ENCODE peak calls at places on chromosome 10, in seven cellular contexts. One of them, this sample, is unnamed.

GRCh38 chr10:86684305-86684704 is 16.0 kb downstream of the LDB3 start:
- DNase-seq in AG10803: no peak
- DNase-seq in mucosa of descending colon: no peak
- DNase-seq in epithelial cell of esophagus: no peak
- DNase-seq in AG04450: no peak
- DNase-seq in AG09309: no peak
- DNase-seq in left lung: no peak
- DNase-seq in this sample: no peak

GRCh38 chr10:43093423-43094090 is 16.7 kb downstream of the RET start:
- DNase-seq in epithelial cell of esophagus: peak
- DNase-seq in AG10803: no peak
- DNase-seq in AG09309: no peak
- DNase-seq in left lung: no peak
- DNase-seq in mucosa of descending colon: no peak
- DNase-seq in AG04450: no peak
- DNase-seq in this sample: no peak

GRCh38 chr10:17923728-17924127 is 28.0 kb upstream of the SLC39A12 start:
- DNase-seq in AG04450: peak
- DNase-seq in AG10803: peak
- DNase-seq in mucosa of descending colon: no peak
- DNase-seq in AG09309: peak
- DNase-seq in left lung: no peak
- DNase-seq in epithelial cell of esophagus: peak
- DNase-seq in this sample: peak

GRCh38 chr10:68423522-68423921 is 16.4 kb upstream of the RUFY2 start:
- DNase-seq in left lung: no peak
- DNase-seq in epithelial cell of esophagus: no peak
- DNase-seq in AG04450: no peak
- DNase-seq in AG10803: no peak
- DNase-seq in AG09309: no peak
- DNase-seq in mucosa of descending colon: no peak
- DNase-seq in this sample: no peak

GRCh38 chr10:73493781-73494180 is 2.0 kb downstream of the PPP3CB start:
- DNase-seq in epithelial cell of esophagus: peak
- DNase-seq in AG09309: no peak
- DNase-seq in AG04450: peak
- DNase-seq in AG10803: peak
- DNase-seq in mucosa of descending colon: no peak
- DNase-seq in left lung: no peak
- DNase-seq in this sample: peak

GRCh38 chr10:61733358-61733940 is 70.7 kb downstream of the CABCOCO1 start:
- DNase-seq in AG09309: no peak
- DNase-seq in AG04450: peak
- DNase-seq in AG10803: peak
- DNase-seq in left lung: no peak
- DNase-seq in mucosa of descending colon: no peak
- DNase-seq in epithelial cell of esophagus: peak
- DNase-seq in this sample: peak

GRCh38 chr10:70475661-70476060 is 2.9 kb upstream of the PALD1 start:
- DNase-seq in AG09309: no peak
- DNase-seq in left lung: no peak
- DNase-seq in mucosa of descending colon: no peak
- DNase-seq in AG10803: no peak
- DNase-seq in AG04450: no peak
- DNase-seq in epithelial cell of esophagus: peak
- DNase-seq in this sample: no peak

GRCh38 chr10:103712898-103713498 is 142.4 kb downstream of the SH3PXD2A start:
- DNase-seq in AG09309: peak
- DNase-seq in AG10803: peak
- DNase-seq in epithelial cell of esophagus: peak
- DNase-seq in mucosa of descending colon: no peak
- DNase-seq in AG04450: peak
- DNase-seq in left lung: peak
- DNase-seq in this sample: peak

GRCh38 chr10:71225291-71226058 is 13.1 kb downstream of the UNC5B start:
- DNase-seq in AG04450: no peak
- DNase-seq in AG10803: no peak
- DNase-seq in epithelial cell of esophagus: no peak
- DNase-seq in left lung: no peak
- DNase-seq in mucosa of descending colon: no peak
- DNase-seq in AG09309: no peak
- DNase-seq in this sample: no peak

GRCh38 chr10:17101910-17102266 is 27.7 kb downstream of the CUBN start:
- DNase-seq in AG09309: no peak
- DNase-seq in mucosa of descending colon: no peak
- DNase-seq in epithelial cell of esophagus: no peak
- DNase-seq in left lung: no peak
- DNase-seq in AG04450: no peak
- DNase-seq in AG10803: no peak
- DNase-seq in this sample: no peak

GRCh38 chr10:96664563-96664962 is 55.8 kb downstream of the PIK3AP1 start:
- DNase-seq in AG04450: no peak
- DNase-seq in AG10803: no peak
- DNase-seq in AG09309: no peak
- DNase-seq in left lung: no peak
- DNase-seq in mucosa of descending colon: no peak
- DNase-seq in epithelial cell of esophagus: peak
- DNase-seq in this sample: no peak

GRCh38 chr10:5999440-6000165 is 22.3 kb upstream of the IL15RA start:
- DNase-seq in left lung: no peak
- DNase-seq in epithelial cell of esophagus: no peak
- DNase-seq in AG04450: no peak
- DNase-seq in AG10803: no peak
- DNase-seq in AG09309: no peak
- DNase-seq in mucosa of descending colon: no peak
- DNase-seq in this sample: no peak

GRCh38 chr10:48896756-48897437 is 42.7 kb downstream of the LRRC18 start:
- DNase-seq in AG10803: peak
- DNase-seq in AG09309: no peak
- DNase-seq in epithelial cell of esophagus: no peak
- DNase-seq in left lung: no peak
- DNase-seq in AG04450: no peak
- DNase-seq in mucosa of descending colon: no peak
- DNase-seq in this sample: no peak

GRCh38 chr10:282294-283139 is 147.3 kb downstream of the ZMYND11 start:
- DNase-seq in epithelial cell of esophagus: peak
- DNase-seq in AG10803: peak
- DNase-seq in left lung: no peak
- DNase-seq in AG04450: peak
- DNase-seq in AG09309: no peak
- DNase-seq in mucosa of descending colon: no peak
- DNase-seq in this sample: peak

GRCh38 chr10:121772890-121773289 is 154.9 kb downstream of the ATE1 start:
- DNase-seq in AG10803: peak
- DNase-seq in AG09309: no peak
- DNase-seq in epithelial cell of esophagus: no peak
- DNase-seq in left lung: no peak
- DNase-seq in mucosa of descending colon: no peak
- DNase-seq in AG04450: peak
- DNase-seq in this sample: peak

GRCh38 chr10:26770069-26770468 is 72.6 kb downstream of the PDSS1 start:
- DNase-seq in left lung: no peak
- DNase-seq in AG10803: no peak
- DNase-seq in AG09309: no peak
- DNase-seq in mucosa of descending colon: no peak
- DNase-seq in epithelial cell of esophagus: no peak
- DNase-seq in AG04450: no peak
- DNase-seq in this sample: no peak

GRCh38 chr10:68138526-68138925 is 29.2 kb downstream of the MYPN start:
- DNase-seq in AG09309: no peak
- DNase-seq in mucosa of descending colon: no peak
- DNase-seq in left lung: no peak
- DNase-seq in AG10803: no peak
- DNase-seq in AG04450: no peak
- DNase-seq in epithelial cell of esophagus: no peak
- DNase-seq in this sample: no peak

GRCh38 chr10:4867520-4868356 is 41.7 kb downstream of the AKR1E2 start:
- DNase-seq in AG09309: no peak
- DNase-seq in mucosa of descending colon: no peak
- DNase-seq in AG04450: no peak
- DNase-seq in left lung: no peak
- DNase-seq in epithelial cell of esophagus: no peak
- DNase-seq in AG10803: no peak
- DNase-seq in this sample: no peak

GRCh38 chr10:4867109-4867519 is 41.1 kb downstream of the AKR1E2 start:
- DNase-seq in AG09309: no peak
- DNase-seq in left lung: no peak
- DNase-seq in epithelial cell of esophagus: no peak
- DNase-seq in AG04450: no peak
- DNase-seq in AG10803: no peak
- DNase-seq in mucosa of descending colon: no peak
- DNase-seq in this sample: no peak

GRCh38 chr10:4868357-4868657 is 42.3 kb downstream of the AKR1E2 start:
- DNase-seq in epithelial cell of esophagus: no peak
- DNase-seq in left lung: no peak
- DNase-seq in AG10803: no peak
- DNase-seq in AG09309: no peak
- DNase-seq in mucosa of descending colon: no peak
- DNase-seq in AG04450: no peak
- DNase-seq in this sample: no peak

GRCh38 chr10:4865945-4866661 is 40.1 kb downstream of the AKR1E2 start:
- DNase-seq in AG04450: no peak
- DNase-seq in AG10803: no peak
- DNase-seq in AG09309: no peak
- DNase-seq in left lung: no peak
- DNase-seq in epithelial cell of esophagus: no peak
- DNase-seq in mucosa of descending colon: no peak
- DNase-seq in this sample: no peak
- H3K4me3 ChIP-seq in AG04450: no peak
- H3K4me3 ChIP-seq in AG10803: no peak
- H3K4me3 ChIP-seq in AG09309: no peak
- H3K4me3 ChIP-seq in left lung: no peak
- H3K4me3 ChIP-seq in epithelial cell of esophagus: no peak
- H3K4me3 ChIP-seq in mucosa of descending colon: no peak
- H3K4me3 ChIP-seq in this sample: no peak

GRCh38 chr10:51770719-51771118 is 71.3 kb upstream of the CSTF2T start:
- DNase-seq in AG10803: peak
- DNase-seq in left lung: no peak
- DNase-seq in epithelial cell of esophagus: peak
- DNase-seq in mucosa of descending colon: no peak
- DNase-seq in AG04450: no peak
- DNase-seq in AG09309: peak
- DNase-seq in this sample: no peak

GRCh38 chr10:51772387-51772786 is 73.0 kb upstream of the CSTF2T start:
- DNase-seq in AG10803: no peak
- DNase-seq in left lung: no peak
- DNase-seq in AG09309: no peak
- DNase-seq in epithelial cell of esophagus: no peak
- DNase-seq in mucosa of descending colon: no peak
- DNase-seq in AG04450: no peak
- DNase-seq in this sample: no peak

GRCh38 chr10:51768886-51769285 is 69.5 kb upstream of the CSTF2T start:
- DNase-seq in left lung: no peak
- DNase-seq in AG10803: no peak
- DNase-seq in AG09309: no peak
- DNase-seq in AG04450: no peak
- DNase-seq in mucosa of descending colon: no peak
- DNase-seq in epithelial cell of esophagus: no peak
- DNase-seq in this sample: no peak

DNA sequence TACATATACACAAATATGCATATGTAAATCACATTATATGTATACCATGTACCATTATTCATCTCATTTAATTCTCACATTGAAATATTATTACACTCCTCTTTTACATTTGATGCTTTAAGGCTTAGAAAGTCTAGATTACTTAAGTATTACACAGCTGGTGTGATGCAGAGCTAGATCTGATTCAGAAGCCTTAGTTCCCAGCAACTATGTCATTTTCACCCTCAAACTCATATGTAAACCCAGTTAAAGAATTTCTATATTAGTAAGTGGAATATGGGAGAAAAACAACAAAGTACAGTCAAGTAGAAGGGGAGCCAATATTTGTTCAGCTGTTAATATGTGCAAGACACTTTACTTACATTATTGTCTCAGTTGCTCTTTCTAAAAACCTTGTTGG is 74.3 kb upstream of the CSTF2T start:
- DNase-seq in epithelial cell of esophagus: no peak
- DNase-seq in mucosa of descending colon: no peak
- DNase-seq in AG04450: no peak
- DNase-seq in AG09309: no peak
- DNase-seq in AG10803: no peak
- DNase-seq in left lung: no peak
- DNase-seq in this sample: no peak
- TF ChIP-seq CTCF in epithelial cell of esophagus: no peak
- TF ChIP-seq CTCF in mucosa of descending colon: no peak
- TF ChIP-seq CTCF in AG04450: no peak
- TF ChIP-seq CTCF in AG09309: no peak
- TF ChIP-seq CTCF in AG10803: no peak
- TF ChIP-seq CTCF in left lung: no peak
- TF ChIP-seq CTCF in this sample: no peak

GRCh38 chr10:3976171-3976570 is 191.2 kb upstream of the KLF6 start:
- DNase-seq in left lung: no peak
- DNase-seq in epithelial cell of esophagus: no peak
- DNase-seq in AG10803: no peak
- DNase-seq in mucosa of descending colon: no peak
- DNase-seq in AG04450: no peak
- DNase-seq in AG09309: no peak
- DNase-seq in this sample: no peak
- H3K4me3 ChIP-seq in left lung: no peak
- H3K4me3 ChIP-seq in epithelial cell of esophagus: no peak
- H3K4me3 ChIP-seq in AG10803: no peak
- H3K4me3 ChIP-seq in mucosa of descending colon: no peak
- H3K4me3 ChIP-seq in AG04450: no peak
- H3K4me3 ChIP-seq in AG09309: no peak
- H3K4me3 ChIP-seq in this sample: no peak

GRCh38 chr10:47114680-47115186 is 185.3 kb upstream of the GDF10 start:
- DNase-seq in AG09309: no peak
- DNase-seq in AG04450: no peak
- DNase-seq in left lung: no peak
- DNase-seq in epithelial cell of esophagus: no peak
- DNase-seq in mucosa of descending colon: no peak
- DNase-seq in AG10803: no peak
- DNase-seq in this sample: no peak

GRCh38 chr10:47118326-47118725 is 181.7 kb upstream of the GDF10 start:
- DNase-seq in AG10803: no peak
- DNase-seq in AG04450: no peak
- DNase-seq in mucosa of descending colon: no peak
- DNase-seq in AG09309: no peak
- DNase-seq in epithelial cell of esophagus: no peak
- DNase-seq in left lung: no peak
- DNase-seq in this sample: no peak

GRCh38 chr10:47113907-47114500 is 186.0 kb upstream of the GDF10 start:
- DNase-seq in AG09309: no peak
- DNase-seq in epithelial cell of esophagus: no peak
- DNase-seq in mucosa of descending colon: no peak
- DNase-seq in left lung: no peak
- DNase-seq in AG04450: no peak
- DNase-seq in AG10803: no peak
- DNase-seq in this sample: no peak

GRCh38 chr10:47115322-47115721 is 184.7 kb upstream of the GDF10 start:
- DNase-seq in epithelial cell of esophagus: no peak
- DNase-seq in left lung: no peak
- DNase-seq in AG04450: no peak
- DNase-seq in AG10803: no peak
- DNase-seq in mucosa of descending colon: no peak
- DNase-seq in AG09309: no peak
- DNase-seq in this sample: no peak

DNA sequence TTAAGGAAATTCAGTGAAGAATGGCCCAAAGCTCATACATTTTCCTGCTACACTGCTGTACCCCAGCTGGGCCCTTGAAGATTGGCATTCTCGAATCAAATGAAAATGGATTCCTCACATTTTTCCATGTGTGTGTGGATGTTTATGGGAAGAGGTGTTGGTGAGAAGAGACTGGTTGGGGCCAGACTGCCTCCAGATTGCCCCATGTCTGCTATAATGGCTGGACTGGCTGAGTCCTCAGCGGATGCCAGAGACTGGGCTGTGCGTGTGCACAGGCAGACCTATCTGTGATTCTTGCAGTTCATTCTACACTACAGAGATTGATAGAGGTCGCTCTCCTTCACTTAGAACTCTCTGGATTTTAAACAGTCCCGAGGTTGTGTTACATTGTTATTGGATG is 183.6 kb upstream of the GDF10 start:
- DNase-seq in AG04450: peak
- DNase-seq in epithelial cell of esophagus: no peak
- DNase-seq in AG09309: no peak
- DNase-seq in mucosa of descending colon: no peak
- DNase-seq in left lung: no peak
- DNase-seq in AG10803: peak
- DNase-seq in this sample: no peak
- TF ChIP-seq CTCF in AG04450: no peak
- TF ChIP-seq CTCF in epithelial cell of esophagus: no peak
- TF ChIP-seq CTCF in AG09309: no peak
- TF ChIP-seq CTCF in mucosa of descending colon: no peak
- TF ChIP-seq CTCF in left lung: no peak
- TF ChIP-seq CTCF in AG10803: no peak
- TF ChIP-seq CTCF in this sample: no peak

This sample was measured in astrocyte of the spinal cord.